ENCODE peak calls at places on chromosomes 1 and 21, in six cellular contexts. One of them, this sample, is unnamed.

GRCh38 chr1:89274431-89274857 is 1.8 kb upstream of the GBP5 start:
- DNase-seq in kidney tubule cell: peak
- DNase-seq in colonic mucosa: no peak
- DNase-seq in cardiac muscle cell: no peak
- DNase-seq in CD8-positive, alpha-beta memory T cell: no peak
- DNase-seq in naive thymus-derived CD8-positive, alpha-beta T cell: no peak
- DNase-seq in this sample: no peak

GRCh38 chr1:101238041-101238515 is 1.3 kb downstream of the S1PR1 start:
- DNase-seq in cardiac muscle cell: peak
- DNase-seq in kidney tubule cell: no peak
- DNase-seq in naive thymus-derived CD8-positive, alpha-beta T cell: peak
- DNase-seq in colonic mucosa: no peak
- DNase-seq in CD8-positive, alpha-beta memory T cell: peak
- DNase-seq in this sample: no peak

GRCh38 chr1:41507836-41508235 is 23.4 kb upstream of the EDN2 start:
- DNase-seq in cardiac muscle cell: no peak
- DNase-seq in kidney tubule cell: no peak
- DNase-seq in naive thymus-derived CD8-positive, alpha-beta T cell: no peak
- DNase-seq in colonic mucosa: no peak
- DNase-seq in CD8-positive, alpha-beta memory T cell: no peak
- DNase-seq in this sample: no peak

GRCh38 chr1:234125283-234125682 is 220.8 kb downstream of the SLC35F3 start:
- DNase-seq in colonic mucosa: peak
- DNase-seq in cardiac muscle cell: peak
- DNase-seq in CD8-positive, alpha-beta memory T cell: no peak
- DNase-seq in kidney tubule cell: peak
- DNase-seq in naive thymus-derived CD8-positive, alpha-beta T cell: no peak
- DNase-seq in this sample: peak

GRCh38 chr1:17195731-17196130 is 9.2 kb upstream of the PADI1 start:
- DNase-seq in CD8-positive, alpha-beta memory T cell: no peak
- DNase-seq in kidney tubule cell: no peak
- DNase-seq in cardiac muscle cell: no peak
- DNase-seq in naive thymus-derived CD8-positive, alpha-beta T cell: no peak
- DNase-seq in colonic mucosa: no peak
- DNase-seq in this sample: no peak

GRCh38 chr1:180630408-180631196 is 1.2 kb upstream of the XPR1 start:
- DNase-seq in naive thymus-derived CD8-positive, alpha-beta T cell: no peak
- DNase-seq in cardiac muscle cell: no peak
- DNase-seq in colonic mucosa: no peak
- DNase-seq in kidney tubule cell: peak
- DNase-seq in CD8-positive, alpha-beta memory T cell: no peak
- DNase-seq in this sample: no peak

GRCh38 chr1:160117709-160118183 is 2.2 kb downstream of the ATP1A2 start:
- DNase-seq in kidney tubule cell: no peak
- DNase-seq in naive thymus-derived CD8-positive, alpha-beta T cell: no peak
- DNase-seq in CD8-positive, alpha-beta memory T cell: no peak
- DNase-seq in colonic mucosa: no peak
- DNase-seq in cardiac muscle cell: peak
- DNase-seq in this sample: no peak

GRCh38 chr1:33852711-33853110 is 11.2 kb upstream of the HMGB4 start:
- DNase-seq in colonic mucosa: no peak
- DNase-seq in cardiac muscle cell: no peak
- DNase-seq in CD8-positive, alpha-beta memory T cell: no peak
- DNase-seq in kidney tubule cell: no peak
- DNase-seq in naive thymus-derived CD8-positive, alpha-beta T cell: no peak
- DNase-seq in this sample: no peak

GRCh38 chr1:85628791-85629531 is 48.4 kb downstream of the CCN1 start:
- DNase-seq in CD8-positive, alpha-beta memory T cell: no peak
- DNase-seq in kidney tubule cell: peak
- DNase-seq in naive thymus-derived CD8-positive, alpha-beta T cell: no peak
- DNase-seq in colonic mucosa: peak
- DNase-seq in cardiac muscle cell: no peak
- DNase-seq in this sample: no peak

GRCh38 chr1:5917281-5917590 is 75.0 kb downstream of the NPHP4 start:
- DNase-seq in CD8-positive, alpha-beta memory T cell: no peak
- DNase-seq in colonic mucosa: no peak
- DNase-seq in cardiac muscle cell: no peak
- DNase-seq in naive thymus-derived CD8-positive, alpha-beta T cell: no peak
- DNase-seq in kidney tubule cell: no peak
- DNase-seq in this sample: no peak

GRCh38 chr21:36385233-36385908 is at the start of gene CHAF1B:
- DNase-seq in kidney tubule cell: peak
- DNase-seq in naive thymus-derived CD8-positive, alpha-beta T cell: peak
- DNase-seq in cardiac muscle cell: peak
- DNase-seq in colonic mucosa: peak
- DNase-seq in CD8-positive, alpha-beta memory T cell: peak
- DNase-seq in this sample: peak